ENCODE peak calls at places on chromosomes 2 and 18, in seven cellular contexts. B is left ventricle myocardium inferior; Z is aorta; U is adrenal gland; A is CD4-positive, CD25-positive, alpha-beta regulatory T cell; M is fibroblast of lung; J is RWPE2. H is an unnamed sample.

GRCh38 chr2:169702979-169703378 is 8.7 kb downstream of the PHOSPHO2 start:
- DNase-seq in M (no peak), B (no peak), Z (no peak), J (no peak), A (no peak), U (no peak), H (no peak)

GRCh38 chr2:199206536-199206935 is 251.2 kb downstream of the SATB2 start:
- DNase-seq in J (no peak), Z (no peak), U (no peak), M (no peak), A (no peak), B (no peak), H (no peak)

GRCh38 chr2:202014328-202015034 is 19.2 kb upstream of the FZD7 start:
- DNase-seq in M (no peak), J (no peak), A (no peak), Z (no peak), U (no peak), B (no peak), H (no peak)

GRCh38 chr18:79447703-79448367 is 52.1 kb downstream of the NFATC1 start:
- DNase-seq in M (peak; percentile 24), Z (no peak), J (no peak), A (no peak), B (no peak), U (no peak), H (no peak)

GRCh38 chr2:233152541-233152940 is 92.4 kb downstream of the INPP5D start:
- DNase-seq in J (no peak), A (no peak), M (peak; percentile 10), Z (no peak), U (peak; percentile 39), B (peak; percentile 83), H (no peak)

GRCh38 chr18:63511285-63511684 is 30.9 kb upstream of the SERPINB12 start:
- DNase-seq in A (no peak), B (no peak), Z (no peak), M (peak; percentile 54), J (no peak), U (peak; percentile 39), H (no peak)

GRCh38 chr2:231460073-231460861 is 4.0 kb downstream of the NCL start:
- DNase-seq in B (no peak), M (no peak), Z (no peak), J (no peak), A (no peak), U (no peak), H (no peak)

GRCh38 chr2:101733257-101733993 is 35.9 kb downstream of the MAP4K4 start:
- DNase-seq in J (no peak), U (no peak), M (no peak), B (no peak), A (no peak), Z (no peak), H (no peak)

GRCh38 chr2:235458839-235459273 is 35.0 kb upstream of the AGAP1 start:
- DNase-seq in J (peak; percentile 75), A (no peak), U (peak; percentile 83), B (peak; percentile 22), Z (no peak), M (no peak), H (no peak)

GRCh38 chr18:13530879-13531387 is 195.4 kb downstream of the FAM210A start:
- DNase-seq in B (peak; percentile 62), Z (peak; percentile 89), M (peak; percentile 31), A (no peak), J (no peak), U (peak; percentile 65), H (no peak)

GRCh38 chr2:227117027-227117426 is 47.0 kb downstream of the COL4A4 start:
- DNase-seq in U (no peak), M (no peak), B (no peak), Z (no peak), J (no peak), A (no peak), H (no peak)

GRCh38 chr2:19652811-19653210 is 249.0 kb downstream of the TTC32 start:
- DNase-seq in Z (no peak), U (no peak), A (no peak), J (no peak), B (no peak), M (no peak), H (no peak)

GRCh38 chr2:48541696-48542389 is 11.9 kb downstream of the STON1 start:
- DNase-seq in U (no peak), A (no peak), J (no peak), B (no peak), Z (no peak), M (no peak), H (no peak)

GRCh38 chr2:189439342-189439741 is 1.9 kb upstream of the WDR75 start:
- DNase-seq in U (no peak), A (no peak), Z (no peak), J (no peak), M (no peak), B (no peak), H (no peak)

GRCh38 chr2:45114221-45114955 is 105.1 kb upstream of the SIX2 start:
- DNase-seq in A (no peak), Z (no peak), U (no peak), B (no peak), M (no peak), J (no peak), H (no peak)

GRCh38 chr2:15178946-15179345 is 382.2 kb downstream of the NBAS start:
- DNase-seq in U (no peak), J (no peak), B (no peak), A (no peak), Z (no peak), M (no peak), H (no peak)

GRCh38 chr2:71749671-71750101 is 296.3 kb downstream of the DYSF start:
- DNase-seq in J (no peak), U (peak; percentile 42), M (no peak), B (no peak), Z (no peak), A (no peak), H (no peak)

GRCh38 chr2:30801821-30802455 is 5.3 kb downstream of the CAPN13 start:
- DNase-seq in M (no peak), U (no peak), B (no peak), J (no peak), Z (no peak), A (no peak), H (no peak)

GRCh38 chr2:112156152-112156986 is 18.2 kb downstream of the FBLN7 start:
- DNase-seq in B (no peak), A (peak; percentile 12), Z (no peak), J (no peak), M (peak; percentile 10), U (peak; percentile 9), H (peak; percentile 14)

GRCh38 chr18:73168171-73168570 is 300.4 kb upstream of the NETO1 start:
- DNase-seq in Z (no peak), B (no peak), A (no peak), J (no peak), M (no peak), U (no peak), H (no peak)

GRCh38 chr2:45237128-45237527 is 227.9 kb upstream of the SIX2 start:
- DNase-seq in J (no peak), U (no peak), B (no peak), M (peak; percentile 46), Z (no peak), A (no peak), H (no peak)

DNA sequence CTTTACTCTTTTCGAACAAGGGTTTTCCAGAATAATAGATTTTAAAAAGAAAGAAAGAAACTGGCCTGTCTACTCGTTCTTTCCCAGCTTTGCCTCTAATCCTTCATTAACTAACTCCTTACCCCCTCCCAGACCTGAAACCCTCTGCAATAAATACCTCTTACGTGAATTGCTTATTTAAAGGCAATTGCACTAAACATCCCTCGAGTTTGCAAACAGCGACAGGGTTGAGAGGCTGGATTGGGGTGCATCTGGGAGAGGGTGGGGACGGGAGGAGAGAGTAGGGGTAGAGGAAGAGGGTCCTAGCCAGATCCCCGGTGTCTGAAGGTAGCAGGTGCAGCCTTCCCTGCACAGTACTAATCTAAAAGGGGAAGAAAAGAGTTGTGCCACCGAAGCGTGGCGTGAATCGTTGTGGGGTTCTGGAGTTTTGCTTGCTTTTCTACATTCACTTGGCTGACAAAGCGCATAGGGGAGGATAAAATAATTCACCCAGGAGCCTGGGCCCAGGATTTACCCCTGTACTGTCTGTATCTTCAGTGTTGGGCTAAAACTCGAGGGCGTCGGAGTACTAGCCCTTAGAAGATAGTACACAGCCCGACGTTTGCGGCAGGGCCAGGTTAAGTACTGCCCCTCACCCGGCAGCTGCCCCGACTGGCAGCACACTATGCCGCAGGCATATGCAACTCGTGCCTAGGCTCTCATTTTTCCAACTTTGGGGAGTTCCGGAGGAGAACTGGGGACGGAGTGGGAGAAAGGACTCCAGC is 1.9 kb upstream of the NEUROD1 start:
- DNase-seq in Z (no peak), A (no peak), M (no peak), U (no peak), B (no peak), J (no peak), H (no peak)
- H3K9me3 ChIP-seq in Z (peaks cover 3% of the 10 kb centered on the region), A (no peaks in the 10 kb centered on the region), M (no peaks in the 10 kb centered on the region), U (no peaks in the 10 kb centered on the region), B (no peaks in the 10 kb centered on the region), J (no peaks in the 10 kb centered on the region), H (no peaks in the 10 kb centered on the region)

DNA sequence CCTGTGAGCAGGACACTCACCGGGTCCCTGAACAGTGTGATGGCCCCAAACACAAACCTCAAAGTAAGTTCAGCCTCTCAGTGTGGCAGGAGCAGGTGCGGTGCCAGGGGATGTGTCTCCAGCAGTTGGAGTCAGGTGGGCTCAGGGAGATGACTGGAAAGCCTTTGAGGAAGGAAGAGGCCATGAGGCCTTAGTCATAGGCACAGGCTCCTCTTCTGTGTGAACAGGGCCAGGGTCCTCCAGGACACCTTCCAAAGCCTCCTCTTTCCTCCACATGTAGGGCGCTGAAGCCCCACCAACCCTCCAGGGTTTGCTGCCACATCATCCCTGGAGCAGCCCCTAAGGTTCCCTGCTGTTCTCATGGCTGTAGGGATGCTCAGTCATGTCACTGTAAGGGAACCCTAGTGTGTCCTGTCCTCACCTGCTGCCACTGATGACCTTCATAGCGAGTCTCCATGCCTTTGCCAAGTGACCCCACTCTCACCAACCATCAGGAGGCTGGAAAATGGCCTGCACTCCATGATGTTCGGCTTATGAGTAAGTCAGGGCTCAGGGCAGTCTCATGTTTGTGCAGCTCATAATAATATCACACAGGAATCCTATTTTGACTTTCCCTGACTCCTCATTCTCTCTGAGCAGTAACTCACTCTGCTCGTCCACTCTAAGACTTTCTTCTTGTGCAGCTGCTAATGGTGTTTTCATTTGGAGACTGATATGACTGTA is 1152.9 kb downstream of the RPIA start:
- DNase-seq in A (no peak), B (no peak), U (no peak), Z (peak; percentile 68), M (no peak), J (peak; percentile 35), H (no peak)
- H3K9me3 ChIP-seq in A (peaks cover 4% of the 10 kb centered on the region), B (peaks cover 10% of the 10 kb centered on the region), U (no peaks in the 10 kb centered on the region), Z (peaks cover 3% of the 10 kb centered on the region), M (peaks cover 3% of the 10 kb centered on the region), J (peaks cover 3% of the 10 kb centered on the region), H (peaks cover 10% of the 10 kb centered on the region)

DNA sequence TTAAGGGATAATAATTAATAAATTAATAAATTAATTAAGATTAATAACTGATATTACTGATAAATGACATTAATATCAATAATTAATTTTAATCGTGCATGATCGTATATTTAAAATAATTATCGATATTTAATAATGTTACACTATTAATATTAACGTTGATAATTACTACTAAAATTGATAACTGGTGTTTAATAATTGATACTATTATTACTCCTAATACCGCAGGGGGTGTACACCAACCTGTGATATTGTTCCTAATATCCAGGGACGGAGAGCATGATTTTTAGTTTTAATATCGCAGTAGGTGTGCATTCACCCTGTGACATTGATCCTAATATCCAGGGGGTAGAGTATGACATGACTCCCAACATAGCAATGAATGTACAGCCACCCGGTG is 1930.8 kb downstream of the SUCLG1 start:
- DNase-seq in Z (no peak), B (no peak), J (no peak), M (no peak), U (no peak), A (no peak), H (no peak)
- H3K9me3 ChIP-seq in Z (no peaks in the 10 kb centered on the region), B (peaks cover 3% of the 10 kb centered on the region), J (no peaks in the 10 kb centered on the region), M (no peaks in the 10 kb centered on the region), U (no peaks in the 10 kb centered on the region), A (peaks cover 1% of the 10 kb centered on the region), H (no peaks in the 10 kb centered on the region)

GRCh38 chr2:23838970-23839369 is 88.0 kb downstream of the ATAD2B start:
- DNase-seq in M (no peak), U (no peak), A (no peak), B (no peak), Z (no peak), J (no peak), H (no peak)
- H3K9me3 ChIP-seq in M (no peaks in the 10 kb centered on the region), U (no peaks in the 10 kb centered on the region), A (no peaks in the 10 kb centered on the region), B (no peaks in the 10 kb centered on the region), Z (no peaks in the 10 kb centered on the region), J (no peaks in the 10 kb centered on the region), H (no peaks in the 10 kb centered on the region)

H was measured in effector memory CD4-positive, alpha-beta T cell.